ENCODE peak calls at places on chromosome 4, in six cellular contexts. X is mucosa of gallbladder, F is neural crest cell, J is NCI-H774, I is B cell, T is kidney tubule cell. A is an unnamed sample.

GRCh38 chr4:44194365-44194764 is 254.2 kb downstream of the KCTD8 start:
- DNase-seq in X (no peak), I (no peak), J (no peak), T (peak; percentile 2), F (no peak), A (no peak)

GRCh38 chr4:1535926-1536578 is 129.8 kb upstream of the NKX1-1 start:
- DNase-seq in X (no peak), J (no peak), T (no peak), I (no peak), F (no peak), A (no peak)

GRCh38 chr4:15914291-15914690 is 24.2 kb downstream of the FGFBP1 start:
- DNase-seq in I (no peak), F (no peak), T (peak; percentile 65), J (no peak), X (no peak), A (no peak)

GRCh38 chr4:185717018-185717726 is 94.8 kb downstream of the SORBS2 start:
- DNase-seq in X (peak; percentile 56), J (no peak), F (no peak), T (peak; percentile 42), I (no peak), A (peak; percentile 29)

GRCh38 chr4:15714141-15714540 is 11.3 kb downstream of the BST1 start:
- DNase-seq in X (no peak), J (no peak), I (no peak), F (no peak), T (peak; percentile 17), A (no peak)

GRCh38 chr4:19358015-19358414 is 893.7 kb upstream of the SLIT2 start:
- DNase-seq in J (no peak), T (peak; percentile 57), F (no peak), X (no peak), I (no peak), A (no peak)

GRCh38 chr4:55366621-55367020 is 20.6 kb downstream of the SRD5A3 start:
- DNase-seq in F (no peak), I (no peak), X (no peak), T (no peak), J (no peak), A (no peak)

GRCh38 chr4:109985993-109986640 is 73.4 kb downstream of the EGF start:
- DNase-seq in T (no peak), X (no peak), I (no peak), J (no peak), F (no peak), A (no peak)

GRCh38 chr4:169110633-169111032 is 100.6 kb upstream of the CBR4 start:
- DNase-seq in J (no peak), I (no peak), X (no peak), T (peak; percentile 18), F (no peak), A (no peak)

GRCh38 chr4:165476214-165477098 is 97.6 kb downstream of the CPE start:
- DNase-seq in J (no peak), F (no peak), X (no peak), I (no peak), T (peak; percentile 76), A (no peak)

GRCh38 chr4:156779046-156779445 is 192.6 kb downstream of the PDGFC start:
- DNase-seq in F (no peak), J (no peak), I (no peak), X (no peak), T (no peak), A (no peak)

GRCh38 chr4:87409420-87409939 is 12.9 kb upstream of the NUDT9 start:
- DNase-seq in X (peak; percentile 56), F (no peak), J (no peak), I (no peak), T (no peak), A (no peak)

GRCh38 chr4:93649828-93650227 is 178.7 kb upstream of the ATOH1 start:
- DNase-seq in J (no peak), T (no peak), F (no peak), X (no peak), I (no peak), A (no peak)

GRCh38 chr4:110641218-110641617 is 18.3 kb upstream of the PITX2 start:
- DNase-seq in F (no peak), J (no peak), T (no peak), I (no peak), X (no peak), A (no peak)

GRCh38 chr4:2062808-2063524 is 3.8 kb downstream of the NAT8L start:
- DNase-seq in X (no peak), T (no peak), F (no peak), I (no peak), J (no peak), A (no peak)

GRCh38 chr4:38563703-38564490 is 100.1 kb upstream of the KLF3 start:
- DNase-seq in J (no peak), T (peak; percentile 8), X (no peak), I (no peak), F (no peak), A (peak; percentile 32)

GRCh38 chr4:4386296-4386735 is 586 bp upstream of the NSG1 start:
- DNase-seq in I (no peak), J (no peak), X (no peak), T (no peak), F (no peak), A (peak; percentile 72)

GRCh38 chr4:16745009-16745408 is 153.4 kb downstream of the LDB2 start:
- DNase-seq in T (peak; percentile 36), J (no peak), F (no peak), I (no peak), X (peak; percentile 33), A (no peak)

GRCh38 chr4:20538922-20539321 is 161.3 kb upstream of the PACRGL start:
- DNase-seq in J (no peak), X (no peak), T (no peak), F (no peak), I (no peak), A (peak; percentile 25)

GRCh38 chr4:3781193-3781886 is 15.2 kb downstream of the ADRA2C start:
- DNase-seq in X (no peak), F (no peak), J (no peak), I (no peak), T (no peak), A (no peak)

GRCh38 chr4:80492761-80493160 is 157.2 kb downstream of the CFAP299 start:
- DNase-seq in T (peak; percentile 41), I (peak; percentile 11), J (no peak), X (peak; percentile 14), F (no peak), A (no peak)

GRCh38 chr4:2248821-2249261 is 6.9 kb upstream of the HAUS3 start:
- DNase-seq in X (no peak), F (no peak), I (peak; percentile 3), T (no peak), J (no peak), A (no peak)

GRCh38 chr4:106297636-106298035 is 18.4 kb downstream of the TBCK start:
- DNase-seq in T (peak; percentile 70), I (no peak), F (no peak), J (no peak), X (no peak), A (no peak)

GRCh38 chr4:181674315-181674714 is 568.9 kb upstream of the TENM3 start:
- DNase-seq in X (no peak), I (no peak), T (no peak), F (no peak), J (no peak), A (no peak)

GRCh38 chr4:751676-752075 is 46.0 kb downstream of the PCGF3 start:
- DNase-seq in J (no peak), F (no peak), X (no peak), T (no peak), I (no peak), A (no peak)

GRCh38 chr4:84632092-84632491 is 49.2 kb downstream of the CDS1 start:
- DNase-seq in I (no peak), F (no peak), J (no peak), T (peak; percentile 5), X (no peak), A (no peak)

GRCh38 chr4:139749313-139749712 is 83.7 kb downstream of the MGST2 start:
- DNase-seq in T (no peak), J (no peak), X (no peak), F (no peak), I (no peak), A (no peak)

GRCh38 chr4:173522160-173522873 is 7.7 kb downstream of the HAND2 start:
- DNase-seq in I (no peak), X (peak; percentile 82), J (no peak), F (no peak), T (peak; percentile 28), A (no peak)

GRCh38 chr4:140092094-140092820 is 61.7 kb downstream of the MAML3 start:
- DNase-seq in F (no peak), I (no peak), J (peak; percentile 35), T (no peak), X (no peak), A (peak; percentile 92)

GRCh38 chr4:119238068-119238722 is 25.7 kb downstream of the USP53 start:
- DNase-seq in I (no peak), J (no peak), F (no peak), T (no peak), X (no peak), A (no peak)